ENCODE peak calls at places on chromosomes 12 and 14, in eight cellular contexts. R is left ventricle myocardium inferior, N is body of pancreas, L is fibroblast of pulmonary artery, U is AG04449, F is epithelial cell of esophagus, Y is mammary epithelial cell, D is sigmoid colon. V is an unnamed sample.

GRCh38 chr12:47636908-47637780 is 68.7 kb downstream of the RPAP3 start:
- DNase-seq in D (no peak), F (peak), Y (peak), U (no peak), L (peak), N (peak), R (peak), V (no peak)

GRCh38 chr14:23829736-23830474 is 123.7 kb upstream of the DHRS4 start:
- DNase-seq in F (peak), Y (peak), U (peak), R (no peak), D (no peak), N (no peak), L (peak), V (peak)

GRCh38 chr12:121495746-121496145 is 85.1 kb downstream of the KDM2B start:
- DNase-seq in N (no peak), R (no peak), D (no peak), F (no peak), Y (no peak), L (no peak), U (no peak), V (no peak)

GRCh38 chr12:118034429-118035193 is 18.1 kb downstream of the RFC5 start:
- DNase-seq in L (peak), D (no peak), Y (peak), N (peak), U (no peak), R (no peak), F (peak), V (no peak)

GRCh38 chr14:93543766-93544165 is 113.0 kb downstream of the UNC79 start:
- DNase-seq in F (peak), D (no peak), Y (peak), U (no peak), N (no peak), R (no peak), L (peak), V (no peak)

GRCh38 chr12:108939594-108939993 is 59.7 kb downstream of the DAO start:
- DNase-seq in Y (peak), N (no peak), L (peak), D (no peak), U (no peak), F (peak), R (no peak), V (no peak)

GRCh38 chr12:76883826-76884225 is 5.0 kb upstream of the CSRP2 start:
- DNase-seq in F (no peak), L (peak), U (no peak), D (no peak), N (peak), Y (peak), R (peak), V (no peak)

GRCh38 chr12:20950248-20950647 is 139.7 kb downstream of the SLCO1B3 start:
- DNase-seq in N (no peak), Y (peak), U (no peak), F (peak), D (no peak), R (no peak), L (peak), V (peak)

GRCh38 chr14:68554231-68554630 is 238.6 kb downstream of the ZFP36L1 start:
- DNase-seq in N (no peak), L (no peak), R (no peak), D (no peak), F (no peak), U (no peak), Y (no peak), V (no peak)

GRCh38 chr12:9344540-9344939 is 136.3 kb upstream of the PZP start:
- DNase-seq in Y (peak), R (no peak), U (no peak), N (no peak), F (no peak), L (peak), D (no peak), V (no peak)

GRCh38 chr12:30197392-30198047 is 413.8 kb upstream of the TMTC1 start:
- DNase-seq in U (no peak), F (peak), N (no peak), Y (peak), D (no peak), L (peak), R (no peak), V (peak)

GRCh38 chr12:105930612-105931011 is 208.1 kb downstream of the NUAK1 start:
- DNase-seq in D (no peak), U (no peak), F (no peak), L (peak), N (no peak), Y (no peak), R (no peak), V (no peak)

GRCh38 chr12:212383-212798 is 1.6 kb downstream of the SLC6A12 start:
- DNase-seq in U (no peak), D (no peak), N (no peak), Y (no peak), L (no peak), R (no peak), F (no peak), V (no peak)

GRCh38 chr14:105148604-105149145 is 19.9 kb downstream of the JAG2 start:
- DNase-seq in N (no peak), D (no peak), F (no peak), Y (no peak), U (no peak), L (no peak), R (peak), V (no peak)

GRCh38 chr14:58455593-58456265 is 28.2 kb downstream of the KIAA0586 start:
- DNase-seq in Y (peak), F (peak), L (no peak), N (no peak), D (no peak), U (no peak), R (no peak), V (no peak)

GRCh38 chr14:104284107-104284592 is 145.8 kb downstream of the KIF26A start:
- DNase-seq in N (no peak), U (no peak), R (peak), F (no peak), Y (no peak), D (peak), L (no peak), V (no peak)

GRCh38 chr12:110741371-110741770 is 1.3 kb downstream of the PPP1CC start:
- DNase-seq in N (no peak), U (no peak), D (no peak), L (no peak), R (no peak), F (peak), Y (peak), V (no peak)

GRCh38 chr14:37048666-37049071 is 123.7 kb downstream of the SLC25A21 start:
- DNase-seq in U (no peak), R (no peak), F (peak), Y (peak), N (no peak), D (no peak), L (no peak), V (no peak)

GRCh38 chr12:111398530-111398929 is 7.2 kb upstream of the SH2B3 start:
- DNase-seq in Y (no peak), F (no peak), N (no peak), U (no peak), R (no peak), L (no peak), D (no peak), V (no peak)

GRCh38 chr12:7661741-7662140 is 4.0 kb downstream of the APOBEC1 start:
- DNase-seq in R (no peak), U (no peak), Y (no peak), D (no peak), L (no peak), F (no peak), N (no peak), V (no peak)

GRCh38 chr12:104263026-104263425 is 40.5 kb upstream of the EID3 start:
- DNase-seq in R (no peak), U (no peak), L (no peak), Y (peak), F (peak), N (no peak), D (no peak), V (no peak)

GRCh38 chr12:2290516-2291065 is 237.8 kb downstream of the CACNA1C start:
- DNase-seq in N (no peak), F (no peak), U (no peak), L (no peak), D (peak), Y (no peak), R (no peak), V (no peak)

GRCh38 chr12:56040963-56041578 is 647 bp upstream of the RPS26 start:
- DNase-seq in N (no peak), L (no peak), R (no peak), Y (peak), U (no peak), D (no peak), F (no peak), V (no peak)

GRCh38 chr12:50788562-50788961 is 24.7 kb downstream of the ATF1 start:
- DNase-seq in L (peak), R (no peak), N (no peak), D (no peak), U (peak), F (peak), Y (no peak), V (peak)

GRCh38 chr14:52077261-52077984 is 8.6 kb upstream of the NID2 start:
- DNase-seq in N (no peak), U (no peak), D (no peak), L (no peak), F (no peak), Y (no peak), R (no peak), V (no peak)
- TF ChIP-seq CTCF in N (no peak), U (no peak), D (no peak), L (no peak), F (no peak), Y (no peak), R (no peak), V (no peak)

GRCh38 chr14:75334191-75335051 is 55.8 kb downstream of the FOS start:
- DNase-seq in D (peak), L (no peak), Y (no peak), R (peak), F (no peak), U (no peak), N (no peak), V (no peak)

GRCh38 chr14:75328575-75328974 is 49.9 kb downstream of the FOS start:
- DNase-seq in L (no peak), U (no peak), Y (no peak), D (peak), R (no peak), N (no peak), F (no peak), V (no peak)

GRCh38 chr14:75335588-75335987 is 57.0 kb downstream of the FOS start:
- DNase-seq in N (no peak), Y (no peak), D (peak), R (no peak), L (no peak), U (no peak), F (no peak), V (no peak)

GRCh38 chr14:75339059-75339458 is 60.4 kb downstream of the FOS start:
- DNase-seq in L (peak), F (peak), D (no peak), R (no peak), N (no peak), Y (peak), U (peak), V (no peak)

DNA sequence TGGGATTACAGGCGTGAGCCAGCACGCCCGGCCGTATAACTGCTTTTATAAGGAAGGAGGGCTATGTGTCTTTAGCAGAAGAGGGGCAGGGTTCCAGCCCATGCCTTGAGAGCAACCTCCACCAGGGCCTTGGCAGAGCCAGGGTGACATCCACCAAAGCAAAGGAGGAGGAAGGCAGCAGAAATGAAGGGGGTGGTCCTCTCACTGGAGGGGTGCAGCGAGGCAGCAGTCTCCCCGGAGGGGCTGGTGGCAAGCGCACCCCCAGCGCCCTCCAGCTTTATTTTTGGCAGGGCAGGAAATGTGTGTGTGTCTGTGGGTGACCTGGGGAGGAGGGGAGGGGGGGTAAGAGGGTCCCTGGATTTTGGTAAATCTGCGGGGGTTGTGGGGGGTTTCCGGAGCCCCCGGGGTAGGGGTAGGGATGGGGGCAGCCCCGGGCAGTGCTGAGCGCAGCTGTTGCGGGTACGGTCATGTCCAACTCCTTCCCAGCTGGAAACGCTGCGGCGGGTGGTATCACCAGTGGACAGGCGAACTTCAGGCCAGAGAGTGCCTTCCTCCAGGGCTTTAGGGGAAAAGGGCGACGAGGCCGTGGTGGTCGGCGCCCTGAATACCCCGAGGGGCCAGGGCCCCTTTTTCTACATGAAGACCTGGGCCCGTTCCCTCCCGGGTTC is 55.0 kb downstream of the FOS start:
- DNase-seq in Y (no peak), F (no peak), L (no peak), D (peak), N (no peak), U (no peak), R (no peak), V (no peak)
- H3K4me3 ChIP-seq in Y (no peak), F (no peak), L (no peak), D (peak), N (no peak), U (no peak), R (no peak), V (no peak)

GRCh38 chr14:29042546-29042945 is 276.0 kb downstream of the FOXG1 start:
- DNase-seq in L (no peak), R (no peak), F (no peak), N (no peak), Y (no peak), U (no peak), D (no peak), V (no peak)
- TF ChIP-seq CTCF in L (no peak), R (no peak), F (no peak), N (no peak), Y (no peak), U (no peak), D (no peak), V (no peak)

GRCh38 chr14:75979641-75980422 is 2.0 kb downstream of the TGFB3 start:
- DNase-seq in Y (no peak), F (no peak), R (no peak), D (peak), L (no peak), N (peak), U (no peak), V (no peak)
- H3K4me3 ChIP-seq in Y (no peak), F (no peak), R (peak), D (peak), L (peak), N (no peak), U (peak), V (peak)

GRCh38 chr14:96067985-96068930 is 29.1 kb downstream of the C14orf132 start:
- DNase-seq in U (no peak), Y (no peak), F (no peak), D (no peak), L (no peak), R (no peak), N (no peak), V (no peak)

GRCh38 chr14:96072746-96073145 is 33.6 kb downstream of the C14orf132 start:
- DNase-seq in N (no peak), F (no peak), R (no peak), U (no peak), L (no peak), Y (no peak), D (no peak), V (no peak)

GRCh38 chr14:96069421-96069820 is 30.3 kb downstream of the C14orf132 start:
- DNase-seq in D (no peak), Y (no peak), U (no peak), L (no peak), R (no peak), N (no peak), F (no peak), V (no peak)

GRCh38 chr14:96072076-96072475 is 32.9 kb downstream of the C14orf132 start:
- DNase-seq in U (no peak), D (no peak), R (no peak), L (no peak), F (no peak), Y (no peak), N (no peak), V (no peak)

GRCh38 chr14:96071561-96071960 is 32.4 kb downstream of the C14orf132 start:
- DNase-seq in L (no peak), D (peak), U (no peak), R (no peak), N (no peak), F (no peak), Y (no peak), V (no peak)
- TF ChIP-seq CTCF in L (no peak), D (no peak), U (no peak), R (no peak), N (no peak), F (no peak), Y (no peak), V (no peak)

GRCh38 chr14:102524026-102524450 is 14.5 kb upstream of the ANKRD9 start:
- DNase-seq in F (no peak), U (no peak), Y (no peak), L (no peak), R (no peak), N (no peak), D (peak), V (no peak)

GRCh38 chr14:102525213-102526143 is 15.9 kb upstream of the ANKRD9 start:
- DNase-seq in F (peak), U (no peak), L (peak), R (no peak), Y (peak), N (no peak), D (no peak), V (peak)

GRCh38 chr14:102527255-102528232 is 18.0 kb upstream of the ANKRD9 start:
- DNase-seq in L (no peak), N (no peak), R (no peak), U (no peak), Y (peak), D (no peak), F (peak), V (no peak)

GRCh38 chr14:102524451-102525212 is 15.1 kb upstream of the ANKRD9 start:
- DNase-seq in Y (peak), R (peak), N (peak), F (peak), D (peak), U (peak), L (peak), V (peak)

DNA sequence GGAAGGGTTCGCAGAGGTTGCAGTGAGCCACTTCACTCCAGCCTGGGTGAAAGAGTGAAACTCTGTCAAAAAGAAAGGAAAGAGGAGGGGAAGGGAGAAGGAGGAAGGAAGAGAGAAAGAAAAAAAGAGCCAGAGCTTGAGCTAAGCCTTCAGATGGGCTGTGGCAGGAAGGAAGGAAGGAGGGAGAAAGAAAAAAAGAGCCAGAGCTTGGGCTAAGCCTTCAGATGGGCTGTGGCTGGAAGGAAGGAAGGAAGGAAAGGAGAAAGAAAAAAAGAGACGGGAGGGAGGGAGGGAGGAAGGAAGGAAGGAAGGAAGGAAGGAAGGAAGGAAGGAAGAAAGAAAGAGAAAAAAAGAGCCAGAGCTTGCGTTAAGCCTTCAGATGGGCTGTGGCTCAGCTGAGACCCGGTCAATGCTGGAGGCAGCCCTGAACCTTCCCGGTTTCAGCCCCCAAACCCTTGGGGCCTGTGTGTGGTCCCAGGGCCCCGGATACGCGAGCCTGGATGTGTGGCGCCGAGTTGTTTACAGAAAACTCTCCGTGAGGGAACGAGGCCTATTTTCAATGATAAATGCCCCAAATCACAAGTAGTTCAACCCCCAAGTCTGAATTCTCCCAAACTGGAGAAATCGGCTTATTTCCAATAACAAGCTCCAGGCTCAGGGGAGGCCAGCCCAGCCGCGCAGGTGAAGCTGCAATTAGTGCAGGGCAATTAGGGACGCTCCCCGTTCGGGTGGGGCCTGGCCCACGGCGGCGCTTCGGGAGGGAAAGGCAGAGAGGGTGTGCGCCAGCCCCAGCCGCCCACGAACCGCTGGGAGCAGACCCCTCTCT is 13.8 kb upstream of the ANKRD9 start:
- DNase-seq in R (no peak), D (no peak), U (no peak), L (no peak), Y (no peak), N (no peak), F (no peak), V (no peak)
- H3K4me3 ChIP-seq in R (no peak), D (peak), U (no peak), L (no peak), Y (no peak), N (no peak), F (no peak), V (no peak)

DNA sequence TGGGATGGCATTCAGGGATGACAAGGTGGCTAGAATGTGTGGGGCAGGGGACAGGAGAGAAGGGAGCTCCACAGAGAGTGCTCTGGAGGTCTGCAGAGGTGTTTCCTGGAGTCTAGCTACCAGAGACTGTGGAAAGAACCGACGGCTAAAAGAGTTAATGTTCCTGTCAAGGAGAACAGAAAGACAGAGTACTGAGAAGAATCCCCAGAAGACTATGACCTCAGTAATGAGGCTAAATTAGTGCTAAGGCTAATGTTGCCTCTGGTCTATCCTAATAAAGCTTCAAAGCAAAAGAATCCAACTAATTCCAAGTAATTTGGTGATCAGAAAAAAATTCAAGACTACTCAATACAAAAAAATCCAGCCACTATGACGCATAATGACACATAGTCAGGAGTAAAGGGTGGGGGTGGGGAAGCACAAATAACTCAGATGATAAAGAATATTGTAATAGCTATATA is 44.7 kb downstream of the FERMT2 start:
- DNase-seq in R (no peak), N (no peak), F (peak), U (peak), Y (peak), L (peak), D (no peak), V (peak)
- TF ChIP-seq CTCF in R (no peak), N (no peak), F (no peak), U (no peak), Y (no peak), L (no peak), D (no peak), V (no peak)

V was measured in astrocyte of the cerebellum.